ENCODE peak calls at places on chromosomes 2 and 18, in four cellular contexts. R is H9, D is hepatocyte, Q is PC-3. F is an unnamed sample. For H3K79me2, the result is how much of the 10 kb centered on the place peaks cover.

GRCh38 chr2:64612575-64613195 is 41.0 kb downstream of the SERTAD2 start:
- DNase-seq in R (no peak), D (no peak), Q (no peak), F (no peak)

GRCh38 chr18:42268793-42269192 is 313.8 kb downstream of the PIK3C3 start:
- DNase-seq in R (no peak), D (no peak), Q (no peak), F (peak)

GRCh38 chr2:168642873-168643272 is 159.6 kb upstream of the NOSTRIN start:
- DNase-seq in R (no peak), D (no peak), Q (no peak), F (no peak)

GRCh38 chr18:79393626-79394401 is 1.9 kb upstream of the NFATC1 start:
- DNase-seq in R (peak), D (peak), Q (peak), F (peak)

GRCh38 chr18:12308386-12309100 is 502 bp downstream of the TUBB6 start:
- DNase-seq in R (peak), D (peak), Q (peak), F (peak)

GRCh38 chr18:61637905-61638304 is 254.9 kb downstream of the RNF152 start:
- DNase-seq in R (peak), D (no peak), Q (no peak), F (no peak)

GRCh38 chr18:9753863-9754262 is 45.8 kb downstream of the RAB31 start:
- DNase-seq in R (no peak), D (no peak), Q (no peak), F (peak)

GRCh38 chr2:20062615-20063545 is 11.5 kb upstream of the LAPTM4A start:
- DNase-seq in R (no peak), D (peak), Q (no peak), F (peak)

DNA sequence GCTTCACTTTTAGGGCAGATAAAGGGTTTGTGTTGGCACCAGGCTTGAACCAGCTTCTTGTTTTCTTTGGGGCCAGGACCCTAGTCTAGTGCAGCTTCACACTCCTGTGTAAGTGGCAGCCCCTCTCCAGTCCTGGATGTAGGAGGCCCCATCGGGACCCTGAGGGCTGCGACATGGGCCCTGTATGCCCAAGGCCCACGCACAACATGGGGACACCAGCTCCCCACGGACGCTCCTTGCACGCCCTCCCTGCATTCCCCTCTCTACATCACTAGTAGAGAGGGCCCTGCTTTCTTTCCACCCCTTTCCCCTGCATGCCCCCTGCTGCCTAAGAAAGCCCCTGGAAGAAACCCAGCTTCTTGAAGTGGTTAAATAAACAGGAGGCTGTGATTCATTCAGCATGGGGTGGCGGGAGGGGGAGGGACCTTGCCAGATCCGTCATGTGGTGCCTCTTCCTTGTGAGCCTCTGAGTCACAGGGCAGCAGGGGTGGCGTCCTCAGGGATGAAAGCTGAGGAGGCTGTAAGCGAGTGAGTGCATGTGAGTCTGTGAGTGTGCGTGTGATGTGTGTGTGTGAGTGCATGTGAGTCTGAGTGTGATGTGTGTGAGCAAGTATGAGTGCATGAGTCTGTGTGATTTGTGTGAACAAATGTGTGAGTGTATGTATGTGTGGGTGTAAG is 42.5 kb downstream of the COPS8 start:
- DNase-seq in R (peak), D (peak), Q (peak), F (peak)
- H2AFZ ChIP-seq in R (no peak), D (no peak), Q (peak), F (peak)

GRCh38 chr2:9334722-9335121 is 88.6 kb downstream of the ITGB1BP1 start:
- DNase-seq in R (no peak), D (no peak), Q (no peak), F (no peak)
- H3K79me2 ChIP-seq in R (under half), D (under half), Q (under half), F (under half)

DNA sequence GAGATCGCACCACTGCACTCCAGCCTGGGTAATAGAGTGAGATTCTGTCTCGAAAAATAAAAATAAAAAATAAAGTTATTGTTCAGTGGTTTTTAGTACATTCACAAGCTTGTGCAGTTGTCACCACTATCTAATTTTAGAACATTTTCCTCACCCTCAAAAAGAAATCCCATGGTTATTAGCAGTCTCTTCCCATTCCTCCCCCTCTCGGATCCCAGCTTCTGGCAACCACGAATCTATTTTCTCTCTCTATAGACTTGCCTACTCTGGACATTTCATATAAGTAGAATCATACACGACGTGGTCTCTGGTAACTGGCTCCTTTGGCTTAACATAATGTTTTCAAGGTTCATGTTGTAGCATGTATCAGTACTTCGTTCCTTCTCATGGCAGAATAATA is 38.6 kb downstream of the CABLES1 start:
- DNase-seq in R (no peak), D (no peak), Q (no peak), F (no peak)
- H2AFZ ChIP-seq in R (no peak), D (no peak), Q (no peak), F (no peak)

DNA sequence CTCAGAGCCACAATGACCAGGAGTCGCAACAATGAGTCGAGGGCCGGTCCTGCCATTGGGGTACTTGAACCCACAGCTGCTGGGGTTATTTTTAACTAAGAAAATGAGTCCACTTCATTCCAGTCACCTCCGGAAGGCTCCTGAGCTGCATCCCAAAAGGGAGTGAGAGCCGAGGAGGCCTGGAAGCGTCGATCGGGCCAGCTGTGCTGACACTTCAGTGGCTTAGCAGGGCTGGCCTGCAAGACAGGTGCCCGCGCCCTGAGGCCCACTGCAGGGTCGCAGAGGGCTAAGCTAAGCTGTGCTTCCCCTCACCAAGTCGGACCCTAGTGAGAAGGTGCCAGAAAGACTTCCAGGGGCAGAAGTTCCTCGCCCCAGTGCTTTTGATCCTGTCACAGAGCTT is 21.1 kb downstream of the TBC1D8 start:
- DNase-seq in R (no peak), D (no peak), Q (no peak), F (no peak)
- H3K79me2 ChIP-seq in R (under half), D (under half), Q (half or more), F (under half)

GRCh38 chr2:31335921-31336570 is 78.5 kb downstream of the XDH start:
- DNase-seq in R (no peak), D (no peak), Q (peak), F (peak)
- H2AFZ ChIP-seq in R (no peak), D (no peak), Q (no peak), F (no peak)

GRCh38 chr2:226898121-226898520 is 62.3 kb downstream of the RHBDD1 start:
- DNase-seq in R (no peak), D (no peak), Q (no peak), F (no peak)

GRCh38 chr2:226893206-226893605 is 57.4 kb downstream of the RHBDD1 start:
- DNase-seq in R (no peak), D (no peak), Q (no peak), F (peak)

GRCh38 chr2:226892729-226893128 is 56.9 kb downstream of the RHBDD1 start:
- DNase-seq in R (no peak), D (no peak), Q (no peak), F (no peak)

GRCh38 chr2:226894752-226895151 is 58.9 kb downstream of the RHBDD1 start:
- DNase-seq in R (no peak), D (no peak), Q (no peak), F (no peak)

DNA sequence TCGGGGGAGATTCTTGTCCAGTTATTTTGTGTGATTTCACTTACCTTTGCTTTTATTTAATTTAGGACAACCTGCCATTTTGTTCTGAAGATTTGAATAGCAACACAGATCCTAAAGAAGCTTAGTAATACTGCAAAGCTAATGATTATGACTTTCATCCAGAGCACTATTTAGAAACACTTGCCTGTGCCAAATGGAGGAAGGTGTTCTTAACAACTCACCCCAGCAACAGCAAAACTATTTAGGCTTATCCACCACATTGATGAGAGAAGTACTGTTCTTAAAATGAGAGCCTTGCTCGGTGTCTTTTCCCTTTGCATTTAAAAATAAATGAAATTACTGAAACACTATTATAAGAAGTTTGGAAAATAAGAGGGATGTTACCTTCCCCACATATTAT is 59.7 kb downstream of the RHBDD1 start:
- DNase-seq in R (no peak), D (no peak), Q (no peak), F (no peak)
- H3K79me2 ChIP-seq in R (under half), D (under half), Q (under half), F (under half)

F was measured in astrocyte.